ENCODE peak calls at places on chromosomes 4 and X, in eight cellular contexts. One of them, this sample, is unnamed.

GRCh38 chr4:53974561-53974960 is 89.8 kb downstream of the CHIC2 start:
- DNase-seq in NCI-H2029 treated with DMSO at 0.1 percent for 48 hours: no peak
- DNase-seq in neural progenitor cell: no peak
- DNase-seq in NCI-H774: no peak
- DNase-seq in iPS-NIHi11: no peak
- DNase-seq in ovary: no peak
- DNase-seq in anterior cingulate cortex: no peak
- DNase-seq in stimulated activated CD8-positive, alpha-beta memory T cell treated with anti-CD3 and anti-CD28 coated beads, Interleukin-7, amount 100 ng/mL, for 1 hour: no peak
- DNase-seq in this sample: no peak

GRCh38 chrX:19225906-19226305 is 103.6 kb upstream of the ADGRG2 start:
- DNase-seq in anterior cingulate cortex: no peak
- DNase-seq in iPS-NIHi11: peak
- DNase-seq in neural progenitor cell: peak
- DNase-seq in stimulated activated CD8-positive, alpha-beta memory T cell treated with anti-CD3 and anti-CD28 coated beads, Interleukin-7, amount 100 ng/mL, for 1 hour: no peak
- DNase-seq in ovary: no peak
- DNase-seq in NCI-H774: no peak
- DNase-seq in NCI-H2029 treated with DMSO at 0.1 percent for 48 hours: no peak
- DNase-seq in this sample: no peak

GRCh38 chr4:151153585-151153984 is 54.2 kb downstream of the RPS3A start:
- DNase-seq in ovary: no peak
- DNase-seq in stimulated activated CD8-positive, alpha-beta memory T cell treated with anti-CD3 and anti-CD28 coated beads, Interleukin-7, amount 100 ng/mL, for 1 hour: no peak
- DNase-seq in NCI-H2029 treated with DMSO at 0.1 percent for 48 hours: no peak
- DNase-seq in neural progenitor cell: no peak
- DNase-seq in iPS-NIHi11: no peak
- DNase-seq in NCI-H774: no peak
- DNase-seq in anterior cingulate cortex: no peak
- DNase-seq in this sample: no peak

GRCh38 chrX:150364347-150365050 is 1.4 kb downstream of the MAMLD1 start:
- DNase-seq in anterior cingulate cortex: no peak
- DNase-seq in ovary: peak
- DNase-seq in neural progenitor cell: peak
- DNase-seq in stimulated activated CD8-positive, alpha-beta memory T cell treated with anti-CD3 and anti-CD28 coated beads, Interleukin-7, amount 100 ng/mL, for 1 hour: no peak
- DNase-seq in NCI-H774: no peak
- DNase-seq in iPS-NIHi11: peak
- DNase-seq in NCI-H2029 treated with DMSO at 0.1 percent for 48 hours: no peak
- DNase-seq in this sample: peak

GRCh38 chr4:52192697-52193096 is 141.6 kb downstream of the SPATA18 start:
- DNase-seq in anterior cingulate cortex: no peak
- DNase-seq in neural progenitor cell: peak
- DNase-seq in ovary: no peak
- DNase-seq in NCI-H2029 treated with DMSO at 0.1 percent for 48 hours: no peak
- DNase-seq in NCI-H774: no peak
- DNase-seq in stimulated activated CD8-positive, alpha-beta memory T cell treated with anti-CD3 and anti-CD28 coated beads, Interleukin-7, amount 100 ng/mL, for 1 hour: no peak
- DNase-seq in iPS-NIHi11: no peak
- DNase-seq in this sample: no peak

GRCh38 chr4:106803107-106803506 is 233.0 kb downstream of the DKK2 start:
- DNase-seq in NCI-H774: no peak
- DNase-seq in iPS-NIHi11: no peak
- DNase-seq in stimulated activated CD8-positive, alpha-beta memory T cell treated with anti-CD3 and anti-CD28 coated beads, Interleukin-7, amount 100 ng/mL, for 1 hour: no peak
- DNase-seq in NCI-H2029 treated with DMSO at 0.1 percent for 48 hours: no peak
- DNase-seq in anterior cingulate cortex: no peak
- DNase-seq in neural progenitor cell: no peak
- DNase-seq in ovary: no peak
- DNase-seq in this sample: no peak

GRCh38 chr4:185585211-185585610 is 49.9 kb upstream of the PDLIM3 start:
- DNase-seq in anterior cingulate cortex: no peak
- DNase-seq in iPS-NIHi11: no peak
- DNase-seq in stimulated activated CD8-positive, alpha-beta memory T cell treated with anti-CD3 and anti-CD28 coated beads, Interleukin-7, amount 100 ng/mL, for 1 hour: no peak
- DNase-seq in NCI-H774: no peak
- DNase-seq in neural progenitor cell: no peak
- DNase-seq in NCI-H2029 treated with DMSO at 0.1 percent for 48 hours: no peak
- DNase-seq in ovary: no peak
- DNase-seq in this sample: no peak

GRCh38 chr4:123896446-123897071 is 500.0 kb downstream of the SPRY1 start:
- DNase-seq in NCI-H2029 treated with DMSO at 0.1 percent for 48 hours: no peak
- DNase-seq in NCI-H774: no peak
- DNase-seq in ovary: no peak
- DNase-seq in neural progenitor cell: no peak
- DNase-seq in iPS-NIHi11: no peak
- DNase-seq in anterior cingulate cortex: no peak
- DNase-seq in stimulated activated CD8-positive, alpha-beta memory T cell treated with anti-CD3 and anti-CD28 coated beads, Interleukin-7, amount 100 ng/mL, for 1 hour: no peak
- DNase-seq in this sample: no peak

GRCh38 chrX:113274801-113275200 is 434.2 kb upstream of the AMOT start:
- DNase-seq in iPS-NIHi11: no peak
- DNase-seq in neural progenitor cell: no peak
- DNase-seq in stimulated activated CD8-positive, alpha-beta memory T cell treated with anti-CD3 and anti-CD28 coated beads, Interleukin-7, amount 100 ng/mL, for 1 hour: no peak
- DNase-seq in ovary: no peak
- DNase-seq in NCI-H2029 treated with DMSO at 0.1 percent for 48 hours: no peak
- DNase-seq in NCI-H774: no peak
- DNase-seq in anterior cingulate cortex: no peak
- DNase-seq in this sample: no peak

GRCh38 chr4:168388890-168389289 is 70.3 kb upstream of the DDX60 start:
- DNase-seq in neural progenitor cell: no peak
- DNase-seq in NCI-H2029 treated with DMSO at 0.1 percent for 48 hours: no peak
- DNase-seq in ovary: no peak
- DNase-seq in anterior cingulate cortex: no peak
- DNase-seq in NCI-H774: no peak
- DNase-seq in stimulated activated CD8-positive, alpha-beta memory T cell treated with anti-CD3 and anti-CD28 coated beads, Interleukin-7, amount 100 ng/mL, for 1 hour: no peak
- DNase-seq in iPS-NIHi11: no peak
- DNase-seq in this sample: no peak

GRCh38 chrX:926070-926469 is 286.4 kb downstream of the CRLF2 start:
- DNase-seq in neural progenitor cell: no peak
- DNase-seq in NCI-H774: no peak
- DNase-seq in ovary: no peak
- DNase-seq in stimulated activated CD8-positive, alpha-beta memory T cell treated with anti-CD3 and anti-CD28 coated beads, Interleukin-7, amount 100 ng/mL, for 1 hour: no peak
- DNase-seq in NCI-H2029 treated with DMSO at 0.1 percent for 48 hours: no peak
- DNase-seq in anterior cingulate cortex: no peak
- DNase-seq in iPS-NIHi11: no peak
- DNase-seq in this sample: no peak

GRCh38 chr4:108030332-108030731 is 40.6 kb downstream of the HADH start:
- DNase-seq in NCI-H774: no peak
- DNase-seq in stimulated activated CD8-positive, alpha-beta memory T cell treated with anti-CD3 and anti-CD28 coated beads, Interleukin-7, amount 100 ng/mL, for 1 hour: peak
- DNase-seq in neural progenitor cell: peak
- DNase-seq in ovary: no peak
- DNase-seq in anterior cingulate cortex: no peak
- DNase-seq in iPS-NIHi11: peak
- DNase-seq in NCI-H2029 treated with DMSO at 0.1 percent for 48 hours: no peak
- DNase-seq in this sample: no peak

GRCh38 chr4:40749717-40750460 is at the start of gene NSUN7:
- DNase-seq in NCI-H2029 treated with DMSO at 0.1 percent for 48 hours: peak
- DNase-seq in NCI-H774: peak
- DNase-seq in stimulated activated CD8-positive, alpha-beta memory T cell treated with anti-CD3 and anti-CD28 coated beads, Interleukin-7, amount 100 ng/mL, for 1 hour: no peak
- DNase-seq in neural progenitor cell: peak
- DNase-seq in anterior cingulate cortex: no peak
- DNase-seq in ovary: peak
- DNase-seq in iPS-NIHi11: peak
- DNase-seq in this sample: peak

GRCh38 chr4:80610845-80611244 is 275.3 kb downstream of the CFAP299 start:
- DNase-seq in NCI-H2029 treated with DMSO at 0.1 percent for 48 hours: no peak
- DNase-seq in anterior cingulate cortex: no peak
- DNase-seq in ovary: no peak
- DNase-seq in iPS-NIHi11: no peak
- DNase-seq in NCI-H774: no peak
- DNase-seq in stimulated activated CD8-positive, alpha-beta memory T cell treated with anti-CD3 and anti-CD28 coated beads, Interleukin-7, amount 100 ng/mL, for 1 hour: no peak
- DNase-seq in neural progenitor cell: no peak
- DNase-seq in this sample: no peak

GRCh38 chrX:135521405-135522131 is 1.1 kb downstream of the INTS6L start:
- DNase-seq in anterior cingulate cortex: peak
- DNase-seq in NCI-H774: peak
- DNase-seq in iPS-NIHi11: peak
- DNase-seq in neural progenitor cell: peak
- DNase-seq in NCI-H2029 treated with DMSO at 0.1 percent for 48 hours: peak
- DNase-seq in ovary: peak
- DNase-seq in stimulated activated CD8-positive, alpha-beta memory T cell treated with anti-CD3 and anti-CD28 coated beads, Interleukin-7, amount 100 ng/mL, for 1 hour: peak
- DNase-seq in this sample: peak

GRCh38 chr4:119733431-119733830 is 104.8 kb upstream of the PDE5A start:
- DNase-seq in anterior cingulate cortex: no peak
- DNase-seq in ovary: no peak
- DNase-seq in stimulated activated CD8-positive, alpha-beta memory T cell treated with anti-CD3 and anti-CD28 coated beads, Interleukin-7, amount 100 ng/mL, for 1 hour: no peak
- DNase-seq in iPS-NIHi11: no peak
- DNase-seq in NCI-H2029 treated with DMSO at 0.1 percent for 48 hours: no peak
- DNase-seq in NCI-H774: no peak
- DNase-seq in neural progenitor cell: no peak
- DNase-seq in this sample: no peak

GRCh38 chr4:139951051-139951450 is 202.9 kb downstream of the MAML3 start:
- DNase-seq in NCI-H774: no peak
- DNase-seq in ovary: no peak
- DNase-seq in neural progenitor cell: no peak
- DNase-seq in iPS-NIHi11: no peak
- DNase-seq in stimulated activated CD8-positive, alpha-beta memory T cell treated with anti-CD3 and anti-CD28 coated beads, Interleukin-7, amount 100 ng/mL, for 1 hour: no peak
- DNase-seq in NCI-H2029 treated with DMSO at 0.1 percent for 48 hours: no peak
- DNase-seq in anterior cingulate cortex: no peak
- DNase-seq in this sample: no peak

GRCh38 chr4:13888112-13888511 is 260.6 kb upstream of the BOD1L1 start:
- DNase-seq in ovary: no peak
- DNase-seq in NCI-H774: no peak
- DNase-seq in anterior cingulate cortex: no peak
- DNase-seq in NCI-H2029 treated with DMSO at 0.1 percent for 48 hours: no peak
- DNase-seq in stimulated activated CD8-positive, alpha-beta memory T cell treated with anti-CD3 and anti-CD28 coated beads, Interleukin-7, amount 100 ng/mL, for 1 hour: no peak
- DNase-seq in iPS-NIHi11: no peak
- DNase-seq in neural progenitor cell: no peak
- DNase-seq in this sample: no peak

GRCh38 chrX:151488677-151489076 is 74.8 kb upstream of the PASD1 start:
- DNase-seq in stimulated activated CD8-positive, alpha-beta memory T cell treated with anti-CD3 and anti-CD28 coated beads, Interleukin-7, amount 100 ng/mL, for 1 hour: no peak
- DNase-seq in NCI-H2029 treated with DMSO at 0.1 percent for 48 hours: no peak
- DNase-seq in anterior cingulate cortex: no peak
- DNase-seq in NCI-H774: peak
- DNase-seq in ovary: no peak
- DNase-seq in neural progenitor cell: peak
- DNase-seq in iPS-NIHi11: peak
- DNase-seq in this sample: no peak

GRCh38 chr4:172143605-172144314 is 330.6 kb downstream of the GALNTL6 start:
- DNase-seq in ovary: no peak
- DNase-seq in anterior cingulate cortex: no peak
- DNase-seq in iPS-NIHi11: no peak
- DNase-seq in stimulated activated CD8-positive, alpha-beta memory T cell treated with anti-CD3 and anti-CD28 coated beads, Interleukin-7, amount 100 ng/mL, for 1 hour: no peak
- DNase-seq in neural progenitor cell: no peak
- DNase-seq in NCI-H2029 treated with DMSO at 0.1 percent for 48 hours: no peak
- DNase-seq in NCI-H774: no peak
- DNase-seq in this sample: no peak

GRCh38 chr4:119050501-119051090 is 85.0 kb upstream of the MYOZ2 start:
- DNase-seq in ovary: no peak
- DNase-seq in neural progenitor cell: no peak
- DNase-seq in anterior cingulate cortex: no peak
- DNase-seq in NCI-H774: no peak
- DNase-seq in iPS-NIHi11: no peak
- DNase-seq in NCI-H2029 treated with DMSO at 0.1 percent for 48 hours: no peak
- DNase-seq in stimulated activated CD8-positive, alpha-beta memory T cell treated with anti-CD3 and anti-CD28 coated beads, Interleukin-7, amount 100 ng/mL, for 1 hour: no peak
- DNase-seq in this sample: no peak

GRCh38 chr4:180898305-180898704 is 1344.9 kb upstream of the TENM3 start:
- DNase-seq in stimulated activated CD8-positive, alpha-beta memory T cell treated with anti-CD3 and anti-CD28 coated beads, Interleukin-7, amount 100 ng/mL, for 1 hour: no peak
- DNase-seq in anterior cingulate cortex: no peak
- DNase-seq in ovary: no peak
- DNase-seq in NCI-H2029 treated with DMSO at 0.1 percent for 48 hours: no peak
- DNase-seq in iPS-NIHi11: no peak
- DNase-seq in NCI-H774: no peak
- DNase-seq in neural progenitor cell: no peak
- DNase-seq in this sample: no peak

GRCh38 chr4:1221155-1221870 is 27.6 kb downstream of the CTBP1 start:
- DNase-seq in NCI-H774: no peak
- DNase-seq in stimulated activated CD8-positive, alpha-beta memory T cell treated with anti-CD3 and anti-CD28 coated beads, Interleukin-7, amount 100 ng/mL, for 1 hour: no peak
- DNase-seq in iPS-NIHi11: no peak
- DNase-seq in anterior cingulate cortex: no peak
- DNase-seq in NCI-H2029 treated with DMSO at 0.1 percent for 48 hours: no peak
- DNase-seq in neural progenitor cell: no peak
- DNase-seq in ovary: no peak
- DNase-seq in this sample: no peak

GRCh38 chrX:108087792-108088191 is 3.5 kb downstream of the PSMD10 start:
- DNase-seq in iPS-NIHi11: no peak
- DNase-seq in neural progenitor cell: no peak
- DNase-seq in NCI-H774: no peak
- DNase-seq in ovary: no peak
- DNase-seq in anterior cingulate cortex: no peak
- DNase-seq in stimulated activated CD8-positive, alpha-beta memory T cell treated with anti-CD3 and anti-CD28 coated beads, Interleukin-7, amount 100 ng/mL, for 1 hour: no peak
- DNase-seq in NCI-H2029 treated with DMSO at 0.1 percent for 48 hours: no peak
- DNase-seq in this sample: no peak

GRCh38 chrX:8075606-8076005 is 95.5 kb downstream of the VCX2 start:
- DNase-seq in NCI-H774: no peak
- DNase-seq in ovary: no peak
- DNase-seq in anterior cingulate cortex: no peak
- DNase-seq in NCI-H2029 treated with DMSO at 0.1 percent for 48 hours: no peak
- DNase-seq in iPS-NIHi11: no peak
- DNase-seq in stimulated activated CD8-positive, alpha-beta memory T cell treated with anti-CD3 and anti-CD28 coated beads, Interleukin-7, amount 100 ng/mL, for 1 hour: no peak
- DNase-seq in neural progenitor cell: no peak
- DNase-seq in this sample: no peak

GRCh38 chr4:38980903-38981676 is 51.1 kb downstream of the TMEM156 start:
- DNase-seq in stimulated activated CD8-positive, alpha-beta memory T cell treated with anti-CD3 and anti-CD28 coated beads, Interleukin-7, amount 100 ng/mL, for 1 hour: no peak
- DNase-seq in ovary: no peak
- DNase-seq in anterior cingulate cortex: no peak
- DNase-seq in NCI-H774: no peak
- DNase-seq in NCI-H2029 treated with DMSO at 0.1 percent for 48 hours: no peak
- DNase-seq in iPS-NIHi11: no peak
- DNase-seq in neural progenitor cell: no peak
- DNase-seq in this sample: no peak

GRCh38 chrX:16999275-16999674 is 52.8 kb downstream of the REPS2 start:
- DNase-seq in NCI-H774: no peak
- DNase-seq in stimulated activated CD8-positive, alpha-beta memory T cell treated with anti-CD3 and anti-CD28 coated beads, Interleukin-7, amount 100 ng/mL, for 1 hour: no peak
- DNase-seq in iPS-NIHi11: no peak
- DNase-seq in ovary: no peak
- DNase-seq in NCI-H2029 treated with DMSO at 0.1 percent for 48 hours: no peak
- DNase-seq in anterior cingulate cortex: no peak
- DNase-seq in neural progenitor cell: no peak
- DNase-seq in this sample: no peak

GRCh38 chr4:3466691-3467600 is 3.8 kb downstream of the DOK7 start:
- DNase-seq in anterior cingulate cortex: no peak
- DNase-seq in stimulated activated CD8-positive, alpha-beta memory T cell treated with anti-CD3 and anti-CD28 coated beads, Interleukin-7, amount 100 ng/mL, for 1 hour: no peak
- DNase-seq in iPS-NIHi11: no peak
- DNase-seq in NCI-H2029 treated with DMSO at 0.1 percent for 48 hours: no peak
- DNase-seq in ovary: no peak
- DNase-seq in NCI-H774: no peak
- DNase-seq in neural progenitor cell: peak
- DNase-seq in this sample: no peak

GRCh38 chrX:105609530-105609929 is 212.8 kb upstream of the NRK start:
- DNase-seq in neural progenitor cell: no peak
- DNase-seq in NCI-H774: no peak
- DNase-seq in anterior cingulate cortex: no peak
- DNase-seq in stimulated activated CD8-positive, alpha-beta memory T cell treated with anti-CD3 and anti-CD28 coated beads, Interleukin-7, amount 100 ng/mL, for 1 hour: no peak
- DNase-seq in ovary: no peak
- DNase-seq in iPS-NIHi11: no peak
- DNase-seq in NCI-H2029 treated with DMSO at 0.1 percent for 48 hours: no peak
- DNase-seq in this sample: no peak

GRCh38 chr4:143417679-143418403 is 81.2 kb downstream of the GAB1 start:
- DNase-seq in ovary: no peak
- DNase-seq in anterior cingulate cortex: no peak
- DNase-seq in iPS-NIHi11: no peak
- DNase-seq in stimulated activated CD8-positive, alpha-beta memory T cell treated with anti-CD3 and anti-CD28 coated beads, Interleukin-7, amount 100 ng/mL, for 1 hour: no peak
- DNase-seq in neural progenitor cell: no peak
- DNase-seq in NCI-H2029 treated with DMSO at 0.1 percent for 48 hours: no peak
- DNase-seq in NCI-H774: no peak
- DNase-seq in this sample: no peak

GRCh38 chr4:77021614-77022089 is 54.1 kb downstream of the CCNI start:
- DNase-seq in anterior cingulate cortex: peak
- DNase-seq in ovary: peak
- DNase-seq in neural progenitor cell: no peak
- DNase-seq in NCI-H774: no peak
- DNase-seq in stimulated activated CD8-positive, alpha-beta memory T cell treated with anti-CD3 and anti-CD28 coated beads, Interleukin-7, amount 100 ng/mL, for 1 hour: no peak
- DNase-seq in iPS-NIHi11: no peak
- DNase-seq in NCI-H2029 treated with DMSO at 0.1 percent for 48 hours: no peak
- DNase-seq in this sample: no peak

GRCh38 chr4:2448589-2448988 is 20.3 kb upstream of the RNF4 start:
- DNase-seq in iPS-NIHi11: no peak
- DNase-seq in ovary: no peak
- DNase-seq in anterior cingulate cortex: no peak
- DNase-seq in stimulated activated CD8-positive, alpha-beta memory T cell treated with anti-CD3 and anti-CD28 coated beads, Interleukin-7, amount 100 ng/mL, for 1 hour: no peak
- DNase-seq in NCI-H2029 treated with DMSO at 0.1 percent for 48 hours: no peak
- DNase-seq in neural progenitor cell: no peak
- DNase-seq in NCI-H774: no peak
- DNase-seq in this sample: peak

GRCh38 chrX:2894885-2895292 is 34.2 kb downstream of the ARSD start:
- DNase-seq in iPS-NIHi11: no peak
- DNase-seq in NCI-H774: no peak
- DNase-seq in anterior cingulate cortex: no peak
- DNase-seq in ovary: no peak
- DNase-seq in neural progenitor cell: no peak
- DNase-seq in NCI-H2029 treated with DMSO at 0.1 percent for 48 hours: no peak
- DNase-seq in stimulated activated CD8-positive, alpha-beta memory T cell treated with anti-CD3 and anti-CD28 coated beads, Interleukin-7, amount 100 ng/mL, for 1 hour: no peak
- DNase-seq in this sample: no peak

GRCh38 chr4:122548886-122549630 is 71.8 kb downstream of the IL21 start:
- DNase-seq in neural progenitor cell: no peak
- DNase-seq in anterior cingulate cortex: no peak
- DNase-seq in stimulated activated CD8-positive, alpha-beta memory T cell treated with anti-CD3 and anti-CD28 coated beads, Interleukin-7, amount 100 ng/mL, for 1 hour: no peak
- DNase-seq in iPS-NIHi11: no peak
- DNase-seq in NCI-H774: no peak
- DNase-seq in NCI-H2029 treated with DMSO at 0.1 percent for 48 hours: no peak
- DNase-seq in ovary: no peak
- DNase-seq in this sample: no peak

This sample was measured in aorta.